ENCODE peak calls at places on chromosomes 13 and 19, in ten cellular contexts. One of them, this sample, is unnamed.

GRCh38 chr19:14432817-14433453 is at the start of gene PKN1:
- DNase-seq in CD4-positive, alpha-beta T cell: peak
- DNase-seq in IMR-90: no peak
- DNase-seq in RWPE1: peak
- DNase-seq in activated naive CD4-positive, alpha-beta T cell treated with Interleukin-2 at 50 U/mL for 16 hours: peak
- DNase-seq in AG20443: peak
- DNase-seq in NCI-H524 treated with DMSO at 0.1 percent for 48 hours: no peak
- DNase-seq in stimulated activated CD8-positive, alpha-beta memory T cell treated with anti-CD3 and anti-CD28 coated beads, Interleukin-7, amount 100 ng/mL, for 48 hours: no peak
- DNase-seq in astrocyte of the spinal cord: peak
- DNase-seq in dorsolateral prefrontal cortex: no peak
- DNase-seq in this sample: peak

GRCh38 chr13:95509521-95510315 is 42.8 kb upstream of the CLDN10 start:
- DNase-seq in CD4-positive, alpha-beta T cell: no peak
- DNase-seq in IMR-90: peak
- DNase-seq in RWPE1: peak
- DNase-seq in activated naive CD4-positive, alpha-beta T cell treated with Interleukin-2 at 50 U/mL for 16 hours: no peak
- DNase-seq in AG20443: peak
- DNase-seq in NCI-H524 treated with DMSO at 0.1 percent for 48 hours: no peak
- DNase-seq in stimulated activated CD8-positive, alpha-beta memory T cell treated with anti-CD3 and anti-CD28 coated beads, Interleukin-7, amount 100 ng/mL, for 48 hours: no peak
- DNase-seq in astrocyte of the spinal cord: peak
- DNase-seq in dorsolateral prefrontal cortex: no peak
- DNase-seq in this sample: no peak

GRCh38 chr13:29239653-29240525 is 355.6 kb downstream of the SLC7A1 start:
- DNase-seq in CD4-positive, alpha-beta T cell: no peak
- DNase-seq in IMR-90: no peak
- DNase-seq in RWPE1: no peak
- DNase-seq in activated naive CD4-positive, alpha-beta T cell treated with Interleukin-2 at 50 U/mL for 16 hours: no peak
- DNase-seq in AG20443: no peak
- DNase-seq in NCI-H524 treated with DMSO at 0.1 percent for 48 hours: no peak
- DNase-seq in stimulated activated CD8-positive, alpha-beta memory T cell treated with anti-CD3 and anti-CD28 coated beads, Interleukin-7, amount 100 ng/mL, for 48 hours: no peak
- DNase-seq in astrocyte of the spinal cord: no peak
- DNase-seq in dorsolateral prefrontal cortex: no peak
- DNase-seq in this sample: no peak

GRCh38 chr19:48806518-48806817 is 4.4 kb downstream of the BCAT2 start:
- DNase-seq in CD4-positive, alpha-beta T cell: peak
- DNase-seq in IMR-90: no peak
- DNase-seq in RWPE1: peak
- DNase-seq in activated naive CD4-positive, alpha-beta T cell treated with Interleukin-2 at 50 U/mL for 16 hours: peak
- DNase-seq in AG20443: peak
- DNase-seq in NCI-H524 treated with DMSO at 0.1 percent for 48 hours: no peak
- DNase-seq in stimulated activated CD8-positive, alpha-beta memory T cell treated with anti-CD3 and anti-CD28 coated beads, Interleukin-7, amount 100 ng/mL, for 48 hours: no peak
- DNase-seq in astrocyte of the spinal cord: peak
- DNase-seq in dorsolateral prefrontal cortex: no peak
- DNase-seq in this sample: peak

GRCh38 chr19:7699422-7700127 is 2.4 kb downstream of the FCER2 start:
- DNase-seq in CD4-positive, alpha-beta T cell: no peak
- DNase-seq in IMR-90: no peak
- DNase-seq in RWPE1: peak
- DNase-seq in activated naive CD4-positive, alpha-beta T cell treated with Interleukin-2 at 50 U/mL for 16 hours: peak
- DNase-seq in AG20443: no peak
- DNase-seq in NCI-H524 treated with DMSO at 0.1 percent for 48 hours: peak
- DNase-seq in stimulated activated CD8-positive, alpha-beta memory T cell treated with anti-CD3 and anti-CD28 coated beads, Interleukin-7, amount 100 ng/mL, for 48 hours: peak
- DNase-seq in astrocyte of the spinal cord: no peak
- DNase-seq in dorsolateral prefrontal cortex: no peak
- DNase-seq in this sample: no peak

GRCh38 chr19:584240-585001 is 5.3 kb upstream of the HCN2 start:
- DNase-seq in CD4-positive, alpha-beta T cell: peak
- DNase-seq in IMR-90: peak
- DNase-seq in RWPE1: no peak
- DNase-seq in activated naive CD4-positive, alpha-beta T cell treated with Interleukin-2 at 50 U/mL for 16 hours: peak
- DNase-seq in AG20443: peak
- DNase-seq in NCI-H524 treated with DMSO at 0.1 percent for 48 hours: no peak
- DNase-seq in stimulated activated CD8-positive, alpha-beta memory T cell treated with anti-CD3 and anti-CD28 coated beads, Interleukin-7, amount 100 ng/mL, for 48 hours: no peak
- DNase-seq in astrocyte of the spinal cord: peak
- DNase-seq in dorsolateral prefrontal cortex: peak
- DNase-seq in this sample: no peak

GRCh38 chr19:45352914-45353796 is 12.6 kb downstream of the KLC3 start:
- DNase-seq in CD4-positive, alpha-beta T cell: no peak
- DNase-seq in IMR-90: no peak
- DNase-seq in RWPE1: no peak
- DNase-seq in activated naive CD4-positive, alpha-beta T cell treated with Interleukin-2 at 50 U/mL for 16 hours: no peak
- DNase-seq in AG20443: no peak
- DNase-seq in NCI-H524 treated with DMSO at 0.1 percent for 48 hours: no peak
- DNase-seq in stimulated activated CD8-positive, alpha-beta memory T cell treated with anti-CD3 and anti-CD28 coated beads, Interleukin-7, amount 100 ng/mL, for 48 hours: no peak
- DNase-seq in astrocyte of the spinal cord: no peak
- DNase-seq in dorsolateral prefrontal cortex: no peak
- DNase-seq in this sample: no peak

GRCh38 chr19:7788933-7789323 is 25.9 kb downstream of the CLEC4M start:
- DNase-seq in CD4-positive, alpha-beta T cell: no peak
- DNase-seq in IMR-90: no peak
- DNase-seq in RWPE1: no peak
- DNase-seq in activated naive CD4-positive, alpha-beta T cell treated with Interleukin-2 at 50 U/mL for 16 hours: no peak
- DNase-seq in AG20443: no peak
- DNase-seq in NCI-H524 treated with DMSO at 0.1 percent for 48 hours: no peak
- DNase-seq in stimulated activated CD8-positive, alpha-beta memory T cell treated with anti-CD3 and anti-CD28 coated beads, Interleukin-7, amount 100 ng/mL, for 48 hours: no peak
- DNase-seq in astrocyte of the spinal cord: no peak
- DNase-seq in dorsolateral prefrontal cortex: no peak
- DNase-seq in this sample: no peak

GRCh38 chr13:23510979-23511735 is 59.1 kb upstream of the TNFRSF19 start:
- DNase-seq in CD4-positive, alpha-beta T cell: no peak
- DNase-seq in IMR-90: peak
- DNase-seq in RWPE1: no peak
- DNase-seq in activated naive CD4-positive, alpha-beta T cell treated with Interleukin-2 at 50 U/mL for 16 hours: no peak
- DNase-seq in AG20443: no peak
- DNase-seq in NCI-H524 treated with DMSO at 0.1 percent for 48 hours: peak
- DNase-seq in stimulated activated CD8-positive, alpha-beta memory T cell treated with anti-CD3 and anti-CD28 coated beads, Interleukin-7, amount 100 ng/mL, for 48 hours: no peak
- DNase-seq in astrocyte of the spinal cord: peak
- DNase-seq in dorsolateral prefrontal cortex: no peak
- DNase-seq in this sample: no peak

GRCh38 chr13:26678796-26679195 is 81.8 kb downstream of the GPR12 start:
- DNase-seq in CD4-positive, alpha-beta T cell: no peak
- DNase-seq in IMR-90: no peak
- DNase-seq in RWPE1: no peak
- DNase-seq in activated naive CD4-positive, alpha-beta T cell treated with Interleukin-2 at 50 U/mL for 16 hours: no peak
- DNase-seq in AG20443: no peak
- DNase-seq in NCI-H524 treated with DMSO at 0.1 percent for 48 hours: no peak
- DNase-seq in stimulated activated CD8-positive, alpha-beta memory T cell treated with anti-CD3 and anti-CD28 coated beads, Interleukin-7, amount 100 ng/mL, for 48 hours: no peak
- DNase-seq in astrocyte of the spinal cord: no peak
- DNase-seq in dorsolateral prefrontal cortex: no peak
- DNase-seq in this sample: no peak

GRCh38 chr13:27635256-27635655 is 13.6 kb downstream of the POLR1D start:
- DNase-seq in CD4-positive, alpha-beta T cell: no peak
- DNase-seq in IMR-90: no peak
- DNase-seq in RWPE1: no peak
- DNase-seq in activated naive CD4-positive, alpha-beta T cell treated with Interleukin-2 at 50 U/mL for 16 hours: no peak
- DNase-seq in AG20443: no peak
- DNase-seq in NCI-H524 treated with DMSO at 0.1 percent for 48 hours: no peak
- DNase-seq in stimulated activated CD8-positive, alpha-beta memory T cell treated with anti-CD3 and anti-CD28 coated beads, Interleukin-7, amount 100 ng/mL, for 48 hours: no peak
- DNase-seq in astrocyte of the spinal cord: no peak
- DNase-seq in dorsolateral prefrontal cortex: no peak
- DNase-seq in this sample: no peak

GRCh38 chr19:13401388-13401787 is 104.9 kb downstream of the CACNA1A start:
- DNase-seq in CD4-positive, alpha-beta T cell: no peak
- DNase-seq in IMR-90: peak
- DNase-seq in RWPE1: peak
- DNase-seq in activated naive CD4-positive, alpha-beta T cell treated with Interleukin-2 at 50 U/mL for 16 hours: no peak
- DNase-seq in AG20443: no peak
- DNase-seq in NCI-H524 treated with DMSO at 0.1 percent for 48 hours: peak
- DNase-seq in stimulated activated CD8-positive, alpha-beta memory T cell treated with anti-CD3 and anti-CD28 coated beads, Interleukin-7, amount 100 ng/mL, for 48 hours: no peak
- DNase-seq in astrocyte of the spinal cord: peak
- DNase-seq in dorsolateral prefrontal cortex: no peak
- DNase-seq in this sample: no peak

GRCh38 chr19:2372076-2372612 is 12.1 kb downstream of the TMPRSS9 start:
- DNase-seq in CD4-positive, alpha-beta T cell: no peak
- DNase-seq in IMR-90: no peak
- DNase-seq in RWPE1: no peak
- DNase-seq in activated naive CD4-positive, alpha-beta T cell treated with Interleukin-2 at 50 U/mL for 16 hours: no peak
- DNase-seq in AG20443: no peak
- DNase-seq in NCI-H524 treated with DMSO at 0.1 percent for 48 hours: no peak
- DNase-seq in stimulated activated CD8-positive, alpha-beta memory T cell treated with anti-CD3 and anti-CD28 coated beads, Interleukin-7, amount 100 ng/mL, for 48 hours: no peak
- DNase-seq in astrocyte of the spinal cord: no peak
- DNase-seq in dorsolateral prefrontal cortex: no peak
- DNase-seq in this sample: no peak

GRCh38 chr13:30110301-30111070 is 196.9 kb downstream of the KATNAL1 start:
- DNase-seq in CD4-positive, alpha-beta T cell: no peak
- DNase-seq in IMR-90: no peak
- DNase-seq in RWPE1: no peak
- DNase-seq in activated naive CD4-positive, alpha-beta T cell treated with Interleukin-2 at 50 U/mL for 16 hours: no peak
- DNase-seq in AG20443: peak
- DNase-seq in NCI-H524 treated with DMSO at 0.1 percent for 48 hours: no peak
- DNase-seq in stimulated activated CD8-positive, alpha-beta memory T cell treated with anti-CD3 and anti-CD28 coated beads, Interleukin-7, amount 100 ng/mL, for 48 hours: no peak
- DNase-seq in astrocyte of the spinal cord: no peak
- DNase-seq in dorsolateral prefrontal cortex: no peak
- DNase-seq in this sample: no peak

GRCh38 chr19:55391191-55391670 is 5.5 kb downstream of the RPL28 start:
- DNase-seq in CD4-positive, alpha-beta T cell: no peak
- DNase-seq in IMR-90: no peak
- DNase-seq in RWPE1: no peak
- DNase-seq in activated naive CD4-positive, alpha-beta T cell treated with Interleukin-2 at 50 U/mL for 16 hours: no peak
- DNase-seq in AG20443: no peak
- DNase-seq in NCI-H524 treated with DMSO at 0.1 percent for 48 hours: no peak
- DNase-seq in stimulated activated CD8-positive, alpha-beta memory T cell treated with anti-CD3 and anti-CD28 coated beads, Interleukin-7, amount 100 ng/mL, for 48 hours: no peak
- DNase-seq in astrocyte of the spinal cord: no peak
- DNase-seq in dorsolateral prefrontal cortex: no peak
- DNase-seq in this sample: no peak

GRCh38 chr13:95300625-95301134 is 571 bp downstream of the ABCC4 start:
- DNase-seq in CD4-positive, alpha-beta T cell: peak
- DNase-seq in IMR-90: peak
- DNase-seq in RWPE1: peak
- DNase-seq in activated naive CD4-positive, alpha-beta T cell treated with Interleukin-2 at 50 U/mL for 16 hours: peak
- DNase-seq in AG20443: peak
- DNase-seq in NCI-H524 treated with DMSO at 0.1 percent for 48 hours: peak
- DNase-seq in stimulated activated CD8-positive, alpha-beta memory T cell treated with anti-CD3 and anti-CD28 coated beads, Interleukin-7, amount 100 ng/mL, for 48 hours: peak
- DNase-seq in astrocyte of the spinal cord: peak
- DNase-seq in dorsolateral prefrontal cortex: no peak
- DNase-seq in this sample: peak

GRCh38 chr19:57888494-57889231 is at the start of gene ZNF814:
- DNase-seq in CD4-positive, alpha-beta T cell: peak
- DNase-seq in IMR-90: peak
- DNase-seq in RWPE1: peak
- DNase-seq in activated naive CD4-positive, alpha-beta T cell treated with Interleukin-2 at 50 U/mL for 16 hours: peak
- DNase-seq in AG20443: peak
- DNase-seq in NCI-H524 treated with DMSO at 0.1 percent for 48 hours: peak
- DNase-seq in stimulated activated CD8-positive, alpha-beta memory T cell treated with anti-CD3 and anti-CD28 coated beads, Interleukin-7, amount 100 ng/mL, for 48 hours: peak
- DNase-seq in astrocyte of the spinal cord: peak
- DNase-seq in dorsolateral prefrontal cortex: peak
- DNase-seq in this sample: peak

GRCh38 chr19:47230122-47230920 is 678 bp downstream of the BBC3 start:
- DNase-seq in CD4-positive, alpha-beta T cell: peak
- DNase-seq in IMR-90: peak
- DNase-seq in RWPE1: peak
- DNase-seq in activated naive CD4-positive, alpha-beta T cell treated with Interleukin-2 at 50 U/mL for 16 hours: peak
- DNase-seq in AG20443: peak
- DNase-seq in NCI-H524 treated with DMSO at 0.1 percent for 48 hours: no peak
- DNase-seq in stimulated activated CD8-positive, alpha-beta memory T cell treated with anti-CD3 and anti-CD28 coated beads, Interleukin-7, amount 100 ng/mL, for 48 hours: no peak
- DNase-seq in astrocyte of the spinal cord: peak
- DNase-seq in dorsolateral prefrontal cortex: no peak
- DNase-seq in this sample: peak

GRCh38 chr13:95005300-95005699 is 293.0 kb upstream of the SOX21 start:
- DNase-seq in CD4-positive, alpha-beta T cell: no peak
- DNase-seq in IMR-90: no peak
- DNase-seq in RWPE1: no peak
- DNase-seq in activated naive CD4-positive, alpha-beta T cell treated with Interleukin-2 at 50 U/mL for 16 hours: no peak
- DNase-seq in AG20443: no peak
- DNase-seq in NCI-H524 treated with DMSO at 0.1 percent for 48 hours: no peak
- DNase-seq in stimulated activated CD8-positive, alpha-beta memory T cell treated with anti-CD3 and anti-CD28 coated beads, Interleukin-7, amount 100 ng/mL, for 48 hours: no peak
- DNase-seq in astrocyte of the spinal cord: no peak
- DNase-seq in dorsolateral prefrontal cortex: no peak
- DNase-seq in this sample: no peak

GRCh38 chr19:14517840-14518505 is at the start of gene DNAJB1:
- DNase-seq in CD4-positive, alpha-beta T cell: peak
- DNase-seq in IMR-90: peak
- DNase-seq in RWPE1: peak
- DNase-seq in activated naive CD4-positive, alpha-beta T cell treated with Interleukin-2 at 50 U/mL for 16 hours: peak
- DNase-seq in AG20443: peak
- DNase-seq in NCI-H524 treated with DMSO at 0.1 percent for 48 hours: no peak
- DNase-seq in stimulated activated CD8-positive, alpha-beta memory T cell treated with anti-CD3 and anti-CD28 coated beads, Interleukin-7, amount 100 ng/mL, for 48 hours: no peak
- DNase-seq in astrocyte of the spinal cord: peak
- DNase-seq in dorsolateral prefrontal cortex: peak
- DNase-seq in this sample: peak

GRCh38 chr13:79423801-79424642 is 18.0 kb upstream of the RBM26 start:
- DNase-seq in CD4-positive, alpha-beta T cell: no peak
- DNase-seq in IMR-90: peak
- DNase-seq in RWPE1: peak
- DNase-seq in activated naive CD4-positive, alpha-beta T cell treated with Interleukin-2 at 50 U/mL for 16 hours: no peak
- DNase-seq in AG20443: peak
- DNase-seq in NCI-H524 treated with DMSO at 0.1 percent for 48 hours: no peak
- DNase-seq in stimulated activated CD8-positive, alpha-beta memory T cell treated with anti-CD3 and anti-CD28 coated beads, Interleukin-7, amount 100 ng/mL, for 48 hours: no peak
- DNase-seq in astrocyte of the spinal cord: peak
- DNase-seq in dorsolateral prefrontal cortex: no peak
- DNase-seq in this sample: no peak

GRCh38 chr13:51280379-51280940 is 58.3 kb downstream of the FAM124A start:
- DNase-seq in CD4-positive, alpha-beta T cell: no peak
- DNase-seq in IMR-90: no peak
- DNase-seq in RWPE1: no peak
- DNase-seq in activated naive CD4-positive, alpha-beta T cell treated with Interleukin-2 at 50 U/mL for 16 hours: no peak
- DNase-seq in AG20443: no peak
- DNase-seq in NCI-H524 treated with DMSO at 0.1 percent for 48 hours: no peak
- DNase-seq in stimulated activated CD8-positive, alpha-beta memory T cell treated with anti-CD3 and anti-CD28 coated beads, Interleukin-7, amount 100 ng/mL, for 48 hours: no peak
- DNase-seq in astrocyte of the spinal cord: no peak
- DNase-seq in dorsolateral prefrontal cortex: no peak
- DNase-seq in this sample: no peak

GRCh38 chr19:13353625-13354024 is 152.7 kb downstream of the CACNA1A start:
- DNase-seq in CD4-positive, alpha-beta T cell: no peak
- DNase-seq in IMR-90: no peak
- DNase-seq in RWPE1: no peak
- DNase-seq in activated naive CD4-positive, alpha-beta T cell treated with Interleukin-2 at 50 U/mL for 16 hours: no peak
- DNase-seq in AG20443: no peak
- DNase-seq in NCI-H524 treated with DMSO at 0.1 percent for 48 hours: no peak
- DNase-seq in stimulated activated CD8-positive, alpha-beta memory T cell treated with anti-CD3 and anti-CD28 coated beads, Interleukin-7, amount 100 ng/mL, for 48 hours: no peak
- DNase-seq in astrocyte of the spinal cord: no peak
- DNase-seq in dorsolateral prefrontal cortex: no peak
- DNase-seq in this sample: no peak

GRCh38 chr19:9941236-9941635 is 4.9 kb upstream of the OLFM2 start:
- DNase-seq in CD4-positive, alpha-beta T cell: no peak
- DNase-seq in IMR-90: peak
- DNase-seq in RWPE1: no peak
- DNase-seq in activated naive CD4-positive, alpha-beta T cell treated with Interleukin-2 at 50 U/mL for 16 hours: no peak
- DNase-seq in AG20443: peak
- DNase-seq in NCI-H524 treated with DMSO at 0.1 percent for 48 hours: no peak
- DNase-seq in stimulated activated CD8-positive, alpha-beta memory T cell treated with anti-CD3 and anti-CD28 coated beads, Interleukin-7, amount 100 ng/mL, for 48 hours: no peak
- DNase-seq in astrocyte of the spinal cord: no peak
- DNase-seq in dorsolateral prefrontal cortex: no peak
- DNase-seq in this sample: no peak

GRCh38 chr13:110913322-110913721 is 1.5 kb downstream of the ANKRD10 start:
- DNase-seq in CD4-positive, alpha-beta T cell: no peak
- DNase-seq in IMR-90: peak
- DNase-seq in RWPE1: peak
- DNase-seq in activated naive CD4-positive, alpha-beta T cell treated with Interleukin-2 at 50 U/mL for 16 hours: no peak
- DNase-seq in AG20443: no peak
- DNase-seq in NCI-H524 treated with DMSO at 0.1 percent for 48 hours: no peak
- DNase-seq in stimulated activated CD8-positive, alpha-beta memory T cell treated with anti-CD3 and anti-CD28 coated beads, Interleukin-7, amount 100 ng/mL, for 48 hours: no peak
- DNase-seq in astrocyte of the spinal cord: no peak
- DNase-seq in dorsolateral prefrontal cortex: no peak
- DNase-seq in this sample: no peak

GRCh38 chr19:49165111-49165750 is 7.6 kb downstream of the TRPM4 start:
- DNase-seq in CD4-positive, alpha-beta T cell: no peak
- DNase-seq in IMR-90: no peak
- DNase-seq in RWPE1: no peak
- DNase-seq in activated naive CD4-positive, alpha-beta T cell treated with Interleukin-2 at 50 U/mL for 16 hours: no peak
- DNase-seq in AG20443: no peak
- DNase-seq in NCI-H524 treated with DMSO at 0.1 percent for 48 hours: no peak
- DNase-seq in stimulated activated CD8-positive, alpha-beta memory T cell treated with anti-CD3 and anti-CD28 coated beads, Interleukin-7, amount 100 ng/mL, for 48 hours: no peak
- DNase-seq in astrocyte of the spinal cord: no peak
- DNase-seq in dorsolateral prefrontal cortex: peak
- DNase-seq in this sample: peak

GRCh38 chr13:36428083-36428482 is 4.2 kb upstream of the CCNA1 start:
- DNase-seq in CD4-positive, alpha-beta T cell: no peak
- DNase-seq in IMR-90: no peak
- DNase-seq in RWPE1: peak
- DNase-seq in activated naive CD4-positive, alpha-beta T cell treated with Interleukin-2 at 50 U/mL for 16 hours: no peak
- DNase-seq in AG20443: no peak
- DNase-seq in NCI-H524 treated with DMSO at 0.1 percent for 48 hours: no peak
- DNase-seq in stimulated activated CD8-positive, alpha-beta memory T cell treated with anti-CD3 and anti-CD28 coated beads, Interleukin-7, amount 100 ng/mL, for 48 hours: no peak
- DNase-seq in astrocyte of the spinal cord: no peak
- DNase-seq in dorsolateral prefrontal cortex: no peak
- DNase-seq in this sample: no peak

GRCh38 chr19:38658462-38659306 is 11.2 kb downstream of the ACTN4 start:
- DNase-seq in CD4-positive, alpha-beta T cell: no peak
- DNase-seq in IMR-90: peak
- DNase-seq in RWPE1: peak
- DNase-seq in activated naive CD4-positive, alpha-beta T cell treated with Interleukin-2 at 50 U/mL for 16 hours: no peak
- DNase-seq in AG20443: peak
- DNase-seq in NCI-H524 treated with DMSO at 0.1 percent for 48 hours: no peak
- DNase-seq in stimulated activated CD8-positive, alpha-beta memory T cell treated with anti-CD3 and anti-CD28 coated beads, Interleukin-7, amount 100 ng/mL, for 48 hours: no peak
- DNase-seq in astrocyte of the spinal cord: peak
- DNase-seq in dorsolateral prefrontal cortex: no peak
- DNase-seq in this sample: no peak

This sample was measured in posterior cingulate gyrus.